ENCODE peak calls at places on chromosomes 3 and 15, in ten cellular contexts. One of them, this sample, is unnamed.

GRCh38 chr3:108051005-108051404 is 39.8 kb downstream of the CD47 start:
- DNase-seq in cardiac muscle cell: no peak
- DNase-seq in neural crest cell: no peak
- DNase-seq in AG09319: no peak
- DNase-seq in GM23338: no peak
- DNase-seq in lower leg skin: no peak
- DNase-seq in mesothelial cell of epicardium: no peak
- DNase-seq in prostate gland: no peak
- DNase-seq in GM12878: no peak
- DNase-seq in nephron progenitor cell: no peak
- DNase-seq in this sample: no peak

GRCh38 chr3:94070341-94070911 is 7.6 kb downstream of the NSUN3 start:
- DNase-seq in cardiac muscle cell: no peak
- DNase-seq in neural crest cell: no peak
- DNase-seq in AG09319: no peak
- DNase-seq in GM23338: no peak
- DNase-seq in lower leg skin: no peak
- DNase-seq in mesothelial cell of epicardium: no peak
- DNase-seq in prostate gland: no peak
- DNase-seq in GM12878: peak; percentile 60
- DNase-seq in nephron progenitor cell: no peak
- DNase-seq in this sample: no peak

GRCh38 chr3:149224736-149225594 is 3.3 kb upstream of the CP start:
- DNase-seq in cardiac muscle cell: peak; percentile 84
- DNase-seq in neural crest cell: no peak
- DNase-seq in AG09319: peak; percentile 27
- DNase-seq in GM23338: no peak
- DNase-seq in lower leg skin: no peak
- DNase-seq in mesothelial cell of epicardium: no peak
- DNase-seq in prostate gland: peak; percentile 19
- DNase-seq in GM12878: peak; percentile 92
- DNase-seq in nephron progenitor cell: no peak
- DNase-seq in this sample: no peak

GRCh38 chr15:92123848-92124631 is 269.6 kb upstream of the ST8SIA2 start:
- DNase-seq in cardiac muscle cell: no peak
- DNase-seq in neural crest cell: no peak
- DNase-seq in AG09319: no peak
- DNase-seq in GM23338: peak; percentile 88
- DNase-seq in lower leg skin: no peak
- DNase-seq in mesothelial cell of epicardium: no peak
- DNase-seq in prostate gland: no peak
- DNase-seq in GM12878: no peak
- DNase-seq in nephron progenitor cell: no peak
- DNase-seq in this sample: no peak

GRCh38 chr15:71506946-71507345 is 303.4 kb upstream of the NR2E3 start:
- DNase-seq in cardiac muscle cell: no peak
- DNase-seq in neural crest cell: no peak
- DNase-seq in AG09319: no peak
- DNase-seq in GM23338: no peak
- DNase-seq in lower leg skin: no peak
- DNase-seq in mesothelial cell of epicardium: no peak
- DNase-seq in prostate gland: no peak
- DNase-seq in GM12878: no peak
- DNase-seq in nephron progenitor cell: no peak
- DNase-seq in this sample: no peak

GRCh38 chr15:90648137-90649070 is 68.7 kb upstream of the BLM start:
- DNase-seq in cardiac muscle cell: peak; percentile 83
- DNase-seq in neural crest cell: peak; percentile 51
- DNase-seq in AG09319: peak; percentile 23
- DNase-seq in GM23338: peak; percentile 89
- DNase-seq in lower leg skin: peak; percentile 92
- DNase-seq in mesothelial cell of epicardium: peak; percentile 63
- DNase-seq in prostate gland: peak; percentile 68
- DNase-seq in GM12878: no peak
- DNase-seq in nephron progenitor cell: peak; percentile 61
- DNase-seq in this sample: peak; percentile 42

GRCh38 chr3:30231277-30232141 is 374.9 kb upstream of the TGFBR2 start:
- DNase-seq in cardiac muscle cell: peak; percentile 59
- DNase-seq in neural crest cell: no peak
- DNase-seq in AG09319: peak; percentile 67
- DNase-seq in GM23338: no peak
- DNase-seq in lower leg skin: no peak
- DNase-seq in mesothelial cell of epicardium: no peak
- DNase-seq in prostate gland: no peak
- DNase-seq in GM12878: no peak
- DNase-seq in nephron progenitor cell: no peak
- DNase-seq in this sample: no peak

GRCh38 chr3:159102001-159102400 is 300.1 kb downstream of the MFSD1 start:
- DNase-seq in cardiac muscle cell: no peak
- DNase-seq in neural crest cell: no peak
- DNase-seq in AG09319: no peak
- DNase-seq in GM23338: no peak
- DNase-seq in lower leg skin: no peak
- DNase-seq in mesothelial cell of epicardium: no peak
- DNase-seq in prostate gland: no peak
- DNase-seq in GM12878: no peak
- DNase-seq in nephron progenitor cell: no peak
- DNase-seq in this sample: no peak

GRCh38 chr3:89116486-89116885 is 9.1 kb downstream of the EPHA3 start:
- DNase-seq in cardiac muscle cell: no peak
- DNase-seq in neural crest cell: no peak
- DNase-seq in AG09319: no peak
- DNase-seq in GM23338: no peak
- DNase-seq in lower leg skin: no peak
- DNase-seq in mesothelial cell of epicardium: no peak
- DNase-seq in prostate gland: no peak
- DNase-seq in GM12878: no peak
- DNase-seq in nephron progenitor cell: no peak
- DNase-seq in this sample: no peak

GRCh38 chr3:89113887-89114840 is 6.7 kb downstream of the EPHA3 start:
- DNase-seq in cardiac muscle cell: peak; percentile 67
- DNase-seq in neural crest cell: peak; percentile 72
- DNase-seq in AG09319: no peak
- DNase-seq in GM23338: peak; percentile 93
- DNase-seq in lower leg skin: peak; percentile 16
- DNase-seq in mesothelial cell of epicardium: peak; percentile 83
- DNase-seq in prostate gland: peak; percentile 66
- DNase-seq in GM12878: no peak
- DNase-seq in nephron progenitor cell: peak; percentile 79
- DNase-seq in this sample: no peak

GRCh38 chr3:89113344-89113743 is 5.9 kb downstream of the EPHA3 start:
- DNase-seq in cardiac muscle cell: no peak
- DNase-seq in neural crest cell: no peak
- DNase-seq in AG09319: no peak
- DNase-seq in GM23338: no peak
- DNase-seq in lower leg skin: no peak
- DNase-seq in mesothelial cell of epicardium: no peak
- DNase-seq in prostate gland: no peak
- DNase-seq in GM12878: no peak
- DNase-seq in nephron progenitor cell: no peak
- DNase-seq in this sample: no peak

DNA sequence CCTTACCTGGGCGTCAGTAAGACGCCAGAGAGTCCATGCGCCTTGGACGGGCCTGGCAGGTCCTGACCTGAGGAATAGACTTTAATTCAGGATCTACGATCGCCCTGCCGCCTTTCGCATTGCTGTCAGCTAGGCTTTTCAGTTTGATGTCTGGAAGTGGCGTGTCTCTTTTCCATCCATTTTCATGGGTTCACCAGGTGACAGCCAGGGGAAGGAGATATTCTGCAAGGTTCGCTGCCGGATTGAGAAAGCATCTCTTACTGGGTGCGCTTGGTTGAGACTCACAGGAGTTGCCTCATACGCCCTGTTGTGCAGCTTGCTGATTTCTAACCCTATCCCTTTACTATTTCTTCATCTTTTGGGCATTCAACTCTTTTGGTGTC is 7.4 kb downstream of the EPHA3 start:
- DNase-seq in cardiac muscle cell: no peak
- DNase-seq in neural crest cell: no peak
- DNase-seq in AG09319: no peak
- DNase-seq in GM23338: no peak
- DNase-seq in lower leg skin: no peak
- DNase-seq in mesothelial cell of epicardium: no peak
- DNase-seq in prostate gland: no peak
- DNase-seq in GM12878: no peak
- DNase-seq in nephron progenitor cell: no peak
- DNase-seq in this sample: no peak
- TF ChIP-seq CTCF in cardiac muscle cell: no peak
- TF ChIP-seq CTCF in neural crest cell: peak; percentile 41
- TF ChIP-seq CTCF in AG09319: no peak
- TF ChIP-seq CTCF in GM23338: no peak
- TF ChIP-seq CTCF in lower leg skin: no peak
- TF ChIP-seq CTCF in mesothelial cell of epicardium: no peak
- TF ChIP-seq CTCF in prostate gland: no peak
- TF ChIP-seq CTCF in GM12878: no peak
- TF ChIP-seq CTCF in nephron progenitor cell: no peak
- TF ChIP-seq CTCF in this sample: no peak

GRCh38 chr15:48510976-48511375 is 134.5 kb downstream of the FBN1 start:
- DNase-seq in cardiac muscle cell: peak; percentile 16
- DNase-seq in neural crest cell: no peak
- DNase-seq in AG09319: no peak
- DNase-seq in GM23338: no peak
- DNase-seq in lower leg skin: peak; percentile 45
- DNase-seq in mesothelial cell of epicardium: no peak
- DNase-seq in prostate gland: no peak
- DNase-seq in GM12878: no peak
- DNase-seq in nephron progenitor cell: no peak
- DNase-seq in this sample: no peak

GRCh38 chr15:48505067-48505466 is 140.4 kb downstream of the FBN1 start:
- DNase-seq in cardiac muscle cell: no peak
- DNase-seq in neural crest cell: no peak
- DNase-seq in AG09319: no peak
- DNase-seq in GM23338: no peak
- DNase-seq in lower leg skin: no peak
- DNase-seq in mesothelial cell of epicardium: no peak
- DNase-seq in prostate gland: no peak
- DNase-seq in GM12878: no peak
- DNase-seq in nephron progenitor cell: no peak
- DNase-seq in this sample: no peak

DNA sequence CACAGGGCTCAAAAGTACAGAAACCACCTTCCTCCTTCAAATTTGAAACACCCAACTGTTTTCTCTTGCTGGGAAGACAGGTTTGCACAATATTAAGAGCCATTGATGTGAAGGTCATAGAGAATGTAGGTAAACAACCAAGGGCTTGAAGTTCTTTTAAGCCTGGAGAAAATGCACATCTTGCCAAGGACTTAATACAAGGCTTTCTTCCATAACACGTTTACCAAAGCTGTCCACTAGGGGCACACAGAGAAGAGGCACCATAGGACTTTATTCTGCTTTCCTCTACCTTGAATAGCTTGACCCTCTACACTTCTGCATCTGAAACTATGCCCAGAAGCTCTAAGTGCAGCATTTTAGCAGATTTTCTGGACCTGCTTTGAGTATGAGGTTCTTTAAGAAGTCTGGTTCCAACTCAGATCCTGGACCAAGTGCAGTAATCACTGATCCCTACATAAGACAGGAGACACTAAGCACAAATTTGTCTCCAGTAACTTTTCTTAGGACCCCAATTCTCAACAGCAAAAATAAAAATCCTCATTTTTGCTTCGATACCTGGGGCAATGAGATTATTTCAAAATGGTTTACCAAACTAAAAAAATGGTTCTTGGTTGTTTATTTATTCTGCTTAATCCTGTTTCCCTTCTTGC is 138.0 kb downstream of the FBN1 start:
- DNase-seq in cardiac muscle cell: peak; percentile 84
- DNase-seq in neural crest cell: peak; percentile 15
- DNase-seq in AG09319: no peak
- DNase-seq in GM23338: peak; percentile 87
- DNase-seq in lower leg skin: no peak
- DNase-seq in mesothelial cell of epicardium: no peak
- DNase-seq in prostate gland: peak; percentile 20
- DNase-seq in GM12878: peak; percentile 8
- DNase-seq in nephron progenitor cell: no peak
- DNase-seq in this sample: no peak
- TF ChIP-seq CTCF in cardiac muscle cell: peak; percentile 76
- TF ChIP-seq CTCF in neural crest cell: peak; percentile 69
- TF ChIP-seq CTCF in AG09319: peak; percentile 50
- TF ChIP-seq CTCF in GM23338: peak; percentile 67
- TF ChIP-seq CTCF in lower leg skin: no peak
- TF ChIP-seq CTCF in mesothelial cell of epicardium: peak; percentile 60
- TF ChIP-seq CTCF in prostate gland: peak; percentile 49
- TF ChIP-seq CTCF in GM12878: peak; percentile 61
- TF ChIP-seq CTCF in nephron progenitor cell: peak; percentile 55
- TF ChIP-seq CTCF in this sample: peak; percentile 33

DNA sequence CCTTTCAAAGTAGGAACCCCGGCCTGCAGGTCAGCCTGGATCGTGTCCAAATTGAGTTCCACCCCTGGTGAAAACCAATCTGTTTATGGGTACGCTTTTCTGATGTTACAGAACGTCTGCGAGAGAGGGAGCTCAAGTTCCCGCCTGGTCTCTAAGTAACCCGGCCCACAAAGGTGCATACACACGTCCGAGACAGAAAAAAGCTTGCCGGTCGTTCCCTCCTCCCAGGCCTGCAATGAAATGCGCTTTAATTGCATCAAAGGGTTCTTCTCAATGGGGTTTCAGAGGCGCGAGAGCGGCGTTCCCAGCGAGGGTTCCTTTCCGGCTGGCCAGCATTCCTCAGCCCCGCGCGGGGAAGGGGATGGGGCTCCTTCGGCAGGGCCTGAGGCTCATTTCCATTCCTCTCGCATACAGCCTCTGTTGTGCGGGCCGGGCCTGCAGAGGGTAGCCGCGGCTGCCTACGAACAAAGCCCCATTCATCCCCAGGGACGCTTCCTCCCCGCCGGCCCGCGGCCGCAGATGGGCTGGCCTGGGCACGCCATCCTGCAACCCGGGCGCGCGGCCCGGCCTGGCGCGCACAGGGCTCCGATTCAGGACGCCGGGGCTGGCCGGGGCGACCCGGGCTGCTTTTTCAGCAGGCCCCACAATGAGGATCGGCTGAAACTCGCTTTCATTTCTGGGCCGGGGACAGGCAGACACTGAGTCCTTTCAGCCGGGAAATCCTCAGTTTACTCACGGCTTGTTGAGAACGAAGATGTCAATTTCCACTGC is 138.3 kb downstream of the TMCO5A start:
- DNase-seq in cardiac muscle cell: peak; percentile 91
- DNase-seq in neural crest cell: peak; percentile 87
- DNase-seq in AG09319: peak; percentile 39
- DNase-seq in GM23338: peak; percentile 98
- DNase-seq in lower leg skin: peak; percentile 49
- DNase-seq in mesothelial cell of epicardium: peak; percentile 87
- DNase-seq in prostate gland: peak; percentile 69
- DNase-seq in GM12878: no peak
- DNase-seq in nephron progenitor cell: peak; percentile 78
- DNase-seq in this sample: peak; percentile 19
- TF ChIP-seq CTCF in cardiac muscle cell: peak; percentile 31
- TF ChIP-seq CTCF in neural crest cell: peak; percentile 15
- TF ChIP-seq CTCF in AG09319: peak; percentile 27
- TF ChIP-seq CTCF in GM23338: peak; percentile 20
- TF ChIP-seq CTCF in lower leg skin: no peak
- TF ChIP-seq CTCF in mesothelial cell of epicardium: no peak
- TF ChIP-seq CTCF in prostate gland: no peak
- TF ChIP-seq CTCF in GM12878: peak; percentile 41
- TF ChIP-seq CTCF in nephron progenitor cell: no peak
- TF ChIP-seq CTCF in this sample: no peak

GRCh38 chr15:72588096-72588495 is 66.4 kb upstream of the GOLGA6B start:
- DNase-seq in cardiac muscle cell: no peak
- DNase-seq in neural crest cell: no peak
- DNase-seq in AG09319: no peak
- DNase-seq in GM23338: no peak
- DNase-seq in lower leg skin: no peak
- DNase-seq in mesothelial cell of epicardium: no peak
- DNase-seq in prostate gland: no peak
- DNase-seq in GM12878: no peak
- DNase-seq in nephron progenitor cell: no peak
- DNase-seq in this sample: no peak

GRCh38 chr15:72585025-72585424 is 69.5 kb upstream of the GOLGA6B start:
- DNase-seq in cardiac muscle cell: no peak
- DNase-seq in neural crest cell: no peak
- DNase-seq in AG09319: no peak
- DNase-seq in GM23338: no peak
- DNase-seq in lower leg skin: no peak
- DNase-seq in mesothelial cell of epicardium: no peak
- DNase-seq in prostate gland: no peak
- DNase-seq in GM12878: no peak
- DNase-seq in nephron progenitor cell: no peak
- DNase-seq in this sample: no peak

GRCh38 chr15:72590427-72590826 is 64.1 kb upstream of the GOLGA6B start:
- DNase-seq in cardiac muscle cell: no peak
- DNase-seq in neural crest cell: no peak
- DNase-seq in AG09319: no peak
- DNase-seq in GM23338: no peak
- DNase-seq in lower leg skin: no peak
- DNase-seq in mesothelial cell of epicardium: no peak
- DNase-seq in prostate gland: no peak
- DNase-seq in GM12878: no peak
- DNase-seq in nephron progenitor cell: no peak
- DNase-seq in this sample: no peak

GRCh38 chr15:72584006-72584405 is 70.5 kb upstream of the GOLGA6B start:
- DNase-seq in cardiac muscle cell: peak; percentile 8
- DNase-seq in neural crest cell: no peak
- DNase-seq in AG09319: no peak
- DNase-seq in GM23338: peak; percentile 43
- DNase-seq in lower leg skin: no peak
- DNase-seq in mesothelial cell of epicardium: no peak
- DNase-seq in prostate gland: no peak
- DNase-seq in GM12878: no peak
- DNase-seq in nephron progenitor cell: no peak
- DNase-seq in this sample: no peak

GRCh38 chr15:72585659-72586058 is 68.8 kb upstream of the GOLGA6B start:
- DNase-seq in cardiac muscle cell: peak; percentile 36
- DNase-seq in neural crest cell: no peak
- DNase-seq in AG09319: no peak
- DNase-seq in GM23338: peak; percentile 43
- DNase-seq in lower leg skin: no peak
- DNase-seq in mesothelial cell of epicardium: no peak
- DNase-seq in prostate gland: no peak
- DNase-seq in GM12878: no peak
- DNase-seq in nephron progenitor cell: no peak
- DNase-seq in this sample: no peak
- TF ChIP-seq CTCF in cardiac muscle cell: peak; percentile 26
- TF ChIP-seq CTCF in neural crest cell: no peak
- TF ChIP-seq CTCF in AG09319: peak; percentile 24
- TF ChIP-seq CTCF in GM23338: peak; percentile 47
- TF ChIP-seq CTCF in lower leg skin: no peak
- TF ChIP-seq CTCF in mesothelial cell of epicardium: no peak
- TF ChIP-seq CTCF in prostate gland: no peak
- TF ChIP-seq CTCF in GM12878: peak; percentile 23
- TF ChIP-seq CTCF in nephron progenitor cell: no peak
- TF ChIP-seq CTCF in this sample: no peak